ENCODE peak calls at places on chromosomes 5 and 9, in nine cellular contexts. D is heart right ventricle, Z is astrocyte, E is gastrocnemius medialis, G is SK-N-SH, W is bronchial epithelial cell, Q is lower leg skin, M is cardiac muscle cell, N is OCI-LY7. K is an unnamed sample.

GRCh38 chr9:68669189-68669588 is 35.9 kb upstream of the PIP5K1B start:
- DNase-seq in D (no peak), Z (no peak), E (no peak), G (no peak), W (no peak), Q (no peak), M (no peak), N (no peak), K (no peak)

GRCh38 chr5:1666812-1667588 is 132.6 kb downstream of the MRPL36 start:
- DNase-seq in D (no peak), Z (no peak), E (no peak), G (peak), W (no peak), Q (peak), M (peak), N (peak), K (peak)

GRCh38 chr9:107872457-107873192 is 383.1 kb upstream of the KLF4 start:
- DNase-seq in D (no peak), Z (no peak), E (no peak), G (no peak), W (no peak), Q (no peak), M (no peak), N (no peak), K (no peak)

GRCh38 chr9:77911928-77912327 is 119.7 kb downstream of the GNAQ start:
- DNase-seq in D (no peak), Z (no peak), E (no peak), G (no peak), W (no peak), Q (no peak), M (no peak), N (no peak), K (no peak)

GRCh38 chr9:37953775-37954437 is 50.0 kb upstream of the SLC25A51 start:
- DNase-seq in D (peak), Z (peak), E (no peak), G (no peak), W (peak), Q (no peak), M (peak), N (no peak), K (peak)

GRCh38 chr9:95815153-95815552 is 60.3 kb upstream of the ERCC6L2 start:
- DNase-seq in D (no peak), Z (peak), E (no peak), G (no peak), W (peak), Q (no peak), M (peak), N (no peak), K (no peak)

GRCh38 chr9:121491111-121491510 is 8.5 kb downstream of the GGTA1 start:
- DNase-seq in D (no peak), Z (no peak), E (no peak), G (no peak), W (no peak), Q (no peak), M (no peak), N (no peak), K (no peak)

GRCh38 chr9:98191615-98192502 is 578 bp downstream of the CORO2A start:
- DNase-seq in D (peak), Z (no peak), E (no peak), G (peak), W (peak), Q (peak), M (no peak), N (peak), K (peak)

GRCh38 chr5:140346348-140347221 is at the start of gene HBEGF:
- DNase-seq in D (peak), Z (peak), E (peak), G (peak), W (peak), Q (peak), M (peak), N (peak), K (peak)

GRCh38 chr5:114305402-114306207 is 56.3 kb upstream of the KCNN2 start:
- DNase-seq in D (no peak), Z (peak), E (no peak), G (no peak), W (peak), Q (no peak), M (peak), N (peak), K (peak)

GRCh38 chr5:81805086-81805485 is 54.2 kb upstream of the SSBP2 start:
- DNase-seq in D (no peak), Z (no peak), E (no peak), G (no peak), W (no peak), Q (no peak), M (no peak), N (no peak), K (no peak)

GRCh38 chr5:94409440-94409839 is 209.0 kb downstream of the KIAA0825 start:
- DNase-seq in D (no peak), Z (no peak), E (no peak), G (no peak), W (no peak), Q (no peak), M (no peak), N (no peak), K (no peak)

GRCh38 chr9:137145731-137146526 is 7.0 kb downstream of the GRIN1 start:
- DNase-seq in D (no peak), Z (no peak), E (no peak), G (no peak), W (no peak), Q (no peak), M (no peak), N (no peak), K (no peak)

GRCh38 chr5:75009559-75010230 is 42.7 kb downstream of the GCNT4 start:
- DNase-seq in D (no peak), Z (no peak), E (no peak), G (no peak), W (no peak), Q (no peak), M (no peak), N (no peak), K (no peak)

GRCh38 chr5:5140051-5141010 is at the start of gene ADAMTS16:
- DNase-seq in D (no peak), Z (no peak), E (no peak), G (peak), W (no peak), Q (no peak), M (no peak), N (no peak), K (peak)

GRCh38 chr9:100167176-100167575 is 68.1 kb downstream of the INVS start:
- DNase-seq in D (no peak), Z (peak), E (no peak), G (no peak), W (peak), Q (no peak), M (peak), N (no peak), K (no peak)

GRCh38 chr5:44538831-44539539 is 149.8 kb upstream of the FGF10 start:
- DNase-seq in D (no peak), Z (no peak), E (peak), G (no peak), W (no peak), Q (no peak), M (no peak), N (no peak), K (no peak)

GRCh38 chr5:44532981-44533380 is 143.8 kb upstream of the FGF10 start:
- DNase-seq in D (no peak), Z (no peak), E (no peak), G (no peak), W (no peak), Q (no peak), M (no peak), N (no peak), K (no peak)

GRCh38 chr5:44542470-44542869 is 153.2 kb upstream of the FGF10 start:
- DNase-seq in D (no peak), Z (peak), E (no peak), G (no peak), W (no peak), Q (no peak), M (no peak), N (no peak), K (no peak)

GRCh38 chr5:44536650-44537260 is 147.5 kb upstream of the FGF10 start:
- DNase-seq in D (peak), Z (no peak), E (peak), G (peak), W (peak), Q (no peak), M (peak), N (peak), K (peak)
- TF ChIP-seq CTCF in D (peak), Z (peak), E (peak), G (peak), W (peak), Q (no peak), M (peak), N (peak), K (peak)

GRCh38 chr5:73960023-73960422 is 334.0 kb downstream of the ARHGEF28 start:
- DNase-seq in D (no peak), Z (no peak), E (no peak), G (no peak), W (no peak), Q (no peak), M (no peak), N (peak), K (peak)
- TF ChIP-seq CTCF in D (no peak), Z (no peak), E (no peak), G (no peak), W (no peak), Q (no peak), M (no peak), N (no peak), K (no peak)

GRCh38 chr5:175141421-175141820 is 302.6 kb downstream of the DRD1 start:
- DNase-seq in D (no peak), Z (no peak), E (no peak), G (no peak), W (no peak), Q (no peak), M (no peak), N (no peak), K (no peak)
- TF ChIP-seq CTCF in D (no peak), Z (no peak), E (no peak), G (no peak), W (no peak), Q (no peak), M (no peak), N (no peak), K (no peak)

DNA sequence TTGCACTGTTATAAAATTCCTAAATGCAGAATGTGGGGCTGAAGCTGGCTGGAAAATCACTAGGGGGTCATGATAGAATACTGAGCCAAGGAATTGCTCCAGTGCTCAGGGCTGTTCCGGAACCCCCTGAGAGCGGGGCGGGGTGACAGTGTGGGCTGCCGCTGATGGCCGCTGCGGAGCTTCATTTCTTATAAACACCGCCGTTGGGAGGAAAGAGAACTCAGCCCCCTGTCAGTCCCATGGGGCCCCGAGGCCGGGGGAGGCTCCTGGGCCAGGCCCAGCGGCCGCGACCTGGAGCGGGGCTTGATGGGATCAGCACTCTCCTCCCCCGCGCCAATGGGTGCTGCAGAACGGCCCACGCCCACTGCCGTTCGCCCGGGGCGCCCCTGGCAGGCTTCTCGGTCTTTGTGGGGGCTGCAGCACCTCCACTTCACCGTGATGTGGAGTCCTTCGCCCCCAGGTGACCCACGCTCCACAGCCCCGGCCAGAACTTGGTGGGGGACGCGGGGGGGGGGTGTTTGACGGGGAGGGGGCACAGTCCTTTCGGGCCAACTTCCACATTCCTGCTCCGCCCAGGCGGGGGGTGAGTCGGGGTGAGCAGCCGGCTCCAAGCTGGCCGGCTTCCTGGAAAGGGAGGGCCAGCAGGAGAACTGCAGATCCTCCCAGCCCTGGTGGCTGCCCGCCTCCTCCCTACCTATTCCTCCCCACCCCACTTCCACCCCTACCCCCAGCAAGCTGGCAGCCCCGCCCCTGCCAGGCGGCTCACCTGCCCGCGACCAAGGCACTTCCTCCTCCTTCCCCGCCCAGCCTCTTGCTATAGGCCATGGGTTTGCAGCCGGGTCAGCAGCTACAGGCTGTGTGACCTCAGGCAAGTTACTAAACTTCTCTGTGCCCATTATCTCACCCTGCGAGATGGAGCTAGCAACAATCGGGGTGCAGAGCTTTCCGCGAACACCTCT is 5.4 kb upstream of the IRF1 start:
- DNase-seq in D (peak), Z (peak), E (peak), G (peak), W (peak), Q (peak), M (peak), N (peak), K (peak)
- TF ChIP-seq CTCF in D (peak), Z (no peak), E (no peak), G (peak), W (no peak), Q (no peak), M (peak), N (peak), K (no peak)

DNA sequence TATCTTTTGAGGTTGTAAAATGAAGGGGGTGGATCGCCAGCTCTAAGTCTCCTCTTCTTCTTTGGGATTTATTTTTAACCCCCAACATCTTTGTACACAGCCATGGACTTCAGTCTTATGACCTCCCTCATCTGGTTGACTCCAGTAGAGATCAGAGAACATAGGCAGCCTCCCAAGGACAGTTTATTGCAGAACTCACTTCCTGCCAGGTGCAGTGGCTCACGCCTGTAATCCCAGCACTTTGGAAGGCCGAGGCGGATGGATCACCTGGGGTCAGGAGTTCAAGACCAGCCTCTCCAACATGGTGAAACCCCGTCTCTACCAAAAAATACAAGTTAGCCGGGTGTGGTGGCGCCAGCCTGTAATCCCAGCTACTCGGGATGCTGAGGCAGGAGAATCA is 2.8 kb upstream of the BHMT start:
- DNase-seq in D (no peak), Z (no peak), E (no peak), G (no peak), W (no peak), Q (no peak), M (no peak), N (no peak), K (no peak)
- TF ChIP-seq CTCF in D (no peak), Z (no peak), E (no peak), G (no peak), W (no peak), Q (no peak), M (no peak), N (no peak), K (no peak)

GRCh38 chr5:155833282-155833681 is 493.7 kb upstream of the SGCD start:
- DNase-seq in D (no peak), Z (no peak), E (no peak), G (peak), W (no peak), Q (no peak), M (no peak), N (peak), K (no peak)
- TF ChIP-seq CTCF in D (no peak), Z (no peak), E (no peak), G (no peak), W (no peak), Q (no peak), M (no peak), N (peak), K (no peak)

K was measured in GM20000.